ENCODE peak calls at places on chromosomes 5 and 9, in six cellular contexts. H, D, T, Y, N and E are unnamed samples. For H3K4me1, the result is how much of the 10 kb centered on the place peaks cover.

GRCh38 chr9:12469084-12469483 is 224.1 kb upstream of the TYRP1 start:
- DNase-seq in N (no peak), Y (peak), T (no peak), H (no peak), D (no peak), E (no peak)

GRCh38 chr5:60822285-60822556 is 21.8 kb downstream of the ELOVL7 start:
- DNase-seq in H (no peak), D (no peak), N (no peak), T (no peak), Y (no peak), E (no peak)

GRCh38 chr5:143717400-143717799 is 94.6 kb upstream of the HMHB1 start:
- DNase-seq in N (no peak), H (no peak), Y (peak), D (no peak), T (peak), E (no peak)

GRCh38 chr9:110049699-110050450 is 158.1 kb downstream of the C9orf152 start:
- DNase-seq in H (peak), D (peak), N (peak), Y (peak), T (no peak), E (no peak)

GRCh38 chr9:114798793-114799427 is 6.9 kb downstream of the TNFSF15 start:
- DNase-seq in N (no peak), H (no peak), D (no peak), T (no peak), Y (no peak), E (no peak)

GRCh38 chr9:126756876-126757415 is 47.9 kb upstream of the ZBTB43 start:
- DNase-seq in Y (no peak), H (no peak), N (no peak), D (no peak), T (no peak), E (no peak)

GRCh38 chr9:35114921-35115341 is 731 bp downstream of the ATOSB start:
- DNase-seq in H (peak), N (peak), D (peak), T (peak), Y (peak), E (peak)

GRCh38 chr5:134135091-134135655 is 20.7 kb downstream of the TCF7 start:
- DNase-seq in D (no peak), T (no peak), H (peak), N (no peak), Y (no peak), E (no peak)

GRCh38 chr5:161442471-161442870 is 104.1 kb downstream of the GABRB2 start:
- DNase-seq in H (no peak), T (no peak), D (no peak), N (no peak), Y (no peak), E (no peak)

GRCh38 chr5:135541969-135542502 is 6.3 kb upstream of the NEUROG1 start:
- DNase-seq in D (no peak), N (no peak), Y (no peak), T (no peak), H (no peak), E (no peak)

GRCh38 chr9:128068656-128069221 is 707 bp downstream of the SLC25A25 start:
- DNase-seq in Y (peak), D (peak), T (no peak), H (no peak), N (no peak), E (no peak)

GRCh38 chr5:133907075-133907474 is 61.4 kb downstream of the C5orf15 start:
- DNase-seq in Y (no peak), D (no peak), H (peak), T (no peak), N (no peak), E (no peak)

GRCh38 chr5:93303291-93303691 is 277.7 kb downstream of the NR2F1-AS1 start:
- DNase-seq in D (no peak), Y (no peak), H (no peak), T (peak), N (no peak), E (no peak)

GRCh38 chr9:137458194-137459146 is 664 bp downstream of the NSMF start:
- DNase-seq in T (no peak), N (no peak), Y (peak), H (no peak), D (no peak), E (no peak)

GRCh38 chr9:137456061-137456863 is 2.9 kb downstream of the NSMF start:
- DNase-seq in D (no peak), N (no peak), T (peak), H (no peak), Y (peak), E (no peak)

GRCh38 chr9:137456864-137457405 is 2.2 kb downstream of the NSMF start:
- DNase-seq in D (no peak), N (no peak), H (no peak), Y (no peak), T (no peak), E (no peak)

GRCh38 chr9:137459147-137459600 is at the start of gene NSMF:
- DNase-seq in D (no peak), N (peak), Y (peak), H (peak), T (peak), E (peak)

GRCh38 chr9:137457406-137458193 is 1.5 kb downstream of the NSMF start:
- DNase-seq in Y (no peak), N (no peak), H (no peak), D (no peak), T (no peak), E (no peak)
- H3K4me1 ChIP-seq in Y (under half), N (half or more), H (under half), D (under half), T (under half), E (under half)

DNA sequence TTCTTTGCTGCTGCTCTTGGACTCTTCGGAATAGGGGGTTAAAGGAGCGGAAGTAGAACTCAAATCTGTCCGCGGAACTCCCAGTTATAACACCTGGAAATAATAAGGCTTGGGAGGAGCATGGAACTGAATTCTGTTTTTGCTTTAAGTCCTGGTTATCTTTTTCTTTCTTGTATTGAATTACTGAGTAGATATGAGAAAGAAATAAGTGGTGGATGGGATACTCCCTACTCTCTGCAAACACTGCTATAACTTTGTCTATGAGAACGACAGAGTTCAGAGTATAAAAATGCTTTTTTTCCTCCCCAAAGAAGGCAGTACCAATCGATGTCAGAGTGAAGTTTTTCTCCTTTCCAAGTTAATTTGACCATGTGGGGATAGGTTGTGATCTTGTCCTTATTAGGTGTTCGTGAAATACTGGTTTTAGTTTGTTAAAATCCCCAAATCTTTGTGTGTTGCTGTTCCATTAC is 1.2 kb downstream of the RIC1 start:
- DNase-seq in D (no peak), H (no peak), T (peak), Y (peak), N (peak), E (no peak)
- H3K4me1 ChIP-seq in D (under half), H (half or more), T (under half), Y (under half), N (half or more), E (under half)

DNA sequence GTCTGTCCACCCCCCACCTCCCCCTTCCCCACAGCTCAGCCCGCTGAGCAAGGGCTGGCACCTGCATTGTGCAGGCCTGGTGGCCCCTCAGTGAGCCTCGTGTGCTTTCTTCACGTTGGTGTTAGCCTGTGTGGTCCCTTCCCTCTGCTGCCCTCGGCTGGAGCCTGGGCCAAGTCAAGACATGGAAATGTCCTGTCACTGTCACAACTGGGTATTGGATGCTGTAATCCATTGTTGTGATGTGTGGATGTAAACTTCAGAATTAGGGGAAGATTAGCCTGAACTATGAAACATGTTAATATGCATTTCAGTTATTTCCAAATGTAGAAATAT is 103.9 kb downstream of the TRIO start:
- DNase-seq in N (no peak), H (no peak), T (no peak), D (no peak), Y (no peak), E (no peak)
- H3K4me1 ChIP-seq in N (under half), H (half or more), T (under half), D (under half), Y (under half), E (under half)

DNA sequence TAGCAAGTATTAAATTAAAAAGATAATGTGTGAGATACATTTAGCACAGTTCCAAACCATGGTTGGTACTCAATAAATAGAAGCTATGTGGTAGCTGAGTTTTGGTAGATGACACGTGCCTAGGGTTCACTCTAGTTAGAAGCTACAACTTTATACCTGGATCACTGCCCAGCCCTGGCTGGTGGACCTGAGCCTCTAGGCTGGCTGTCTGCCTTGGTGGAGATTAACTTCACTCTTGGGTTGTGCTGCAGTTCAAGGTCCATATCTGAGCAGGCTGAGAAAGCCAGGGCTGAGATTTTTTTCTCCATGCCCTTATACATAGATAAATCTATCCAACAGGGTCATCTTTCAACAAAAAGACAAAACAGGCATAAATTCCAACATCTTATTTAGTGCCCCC is 44.6 kb upstream of the SPDL1 start:
- DNase-seq in Y (no peak), H (peak), N (no peak), T (no peak), D (no peak), E (no peak)
- H3K4me1 ChIP-seq in Y (under half), H (under half), N (under half), T (under half), D (under half), E (under half)

DNA sequence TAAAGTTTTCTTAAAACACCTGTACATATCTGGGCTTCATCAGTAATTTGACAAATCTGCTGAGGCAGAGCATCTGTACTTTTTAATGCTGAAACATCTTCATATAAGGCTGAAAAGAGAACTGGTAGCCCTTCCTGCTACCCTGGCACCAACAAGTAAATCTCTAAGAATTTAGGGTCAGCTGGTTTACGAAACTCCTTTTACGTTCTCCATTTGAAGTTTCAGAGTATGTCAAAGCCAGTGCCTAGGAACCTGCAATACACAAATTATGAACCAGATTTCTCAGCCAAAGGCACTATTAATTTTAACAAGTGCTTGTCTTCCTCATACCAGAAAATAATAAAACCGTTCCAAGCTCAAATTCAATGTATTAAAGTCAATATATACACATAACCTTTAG is 3.8 kb downstream of the ZFAND5 start:
- DNase-seq in D (no peak), T (no peak), N (no peak), H (no peak), Y (peak), E (no peak)
- H3K4me1 ChIP-seq in D (under half), T (half or more), N (half or more), H (half or more), Y (half or more), E (under half)

GRCh38 chr5:6455571-6456200 is 7.0 kb downstream of the UBE2QL1 start:
- DNase-seq in H (no peak), D (no peak), N (no peak), T (no peak), Y (no peak), E (peak)
- H3K4me1 ChIP-seq in H (half or more), D (under half), N (under half), T (under half), Y (under half), E (under half)

GRCh38 chr9:106877345-106877744 is 14.4 kb downstream of the ZNF462 start:
- DNase-seq in N (no peak), Y (no peak), T (no peak), H (no peak), D (no peak), E (no peak)

GRCh38 chr9:106880081-106880480 is 17.1 kb downstream of the ZNF462 start:
- DNase-seq in T (no peak), D (no peak), H (no peak), Y (no peak), N (no peak), E (no peak)

GRCh38 chr9:106878081-106878837 is 15.3 kb downstream of the ZNF462 start:
- DNase-seq in N (no peak), T (no peak), Y (no peak), D (no peak), H (no peak), E (no peak)

GRCh38 chr9:106880863-106881262 is 17.9 kb downstream of the ZNF462 start:
- DNase-seq in T (peak), D (no peak), N (no peak), H (no peak), Y (no peak), E (no peak)

GRCh38 chr9:106878943-106879916 is 16.3 kb downstream of the ZNF462 start:
- DNase-seq in Y (peak), T (peak), D (no peak), H (peak), N (no peak), E (peak)
- H3K4me1 ChIP-seq in Y (under half), T (under half), D (under half), H (half or more), N (under half), E (half or more)

GRCh38 chr9:125600194-125600593 is 106.8 kb downstream of the MAPKAP1 start:
- DNase-seq in Y (peak), H (no peak), N (no peak), D (no peak), T (no peak), E (no peak)
- H3K4me1 ChIP-seq in Y (under half), H (under half), N (under half), D (under half), T (under half), E (under half)

DNA sequence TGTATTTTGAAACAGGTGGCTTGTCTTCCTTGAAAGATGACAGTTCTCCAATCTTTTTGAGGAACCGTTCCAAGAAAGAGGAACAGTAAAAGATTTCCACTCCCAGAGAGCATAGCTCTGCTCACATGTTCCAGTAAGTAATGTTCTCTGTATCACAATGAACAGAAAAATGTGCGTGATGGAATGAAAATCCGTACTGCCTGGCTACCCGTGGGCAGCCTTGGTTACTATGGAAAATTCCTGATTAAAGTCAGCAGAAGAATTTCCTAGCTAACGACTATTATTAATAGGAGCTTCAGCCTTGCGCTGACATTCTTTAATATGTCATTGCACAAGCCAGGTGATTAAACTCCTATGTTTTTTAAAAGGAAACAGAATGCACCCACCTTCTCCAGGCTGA is 54.9 kb upstream of the CPEB4 start:
- DNase-seq in H (no peak), N (no peak), Y (peak), T (peak), D (no peak), E (no peak)
- H3K4me1 ChIP-seq in H (under half), N (under half), Y (under half), T (under half), D (under half), E (under half)

GRCh38 chr5:179840321-179840720 is 18.3 kb downstream of the MRNIP start:
- DNase-seq in T (no peak), Y (no peak), N (no peak), D (no peak), H (no peak), E (no peak)
- H3K4me1 ChIP-seq in T (under half), Y (under half), N (under half), D (under half), H (under half), E (under half)